ENCODE peak calls at places on chromosomes 5 and 9, in eight cellular contexts. I is sigmoid colon, N is GM10248, U is pancreas, K is omental fat pad, A is right atrium auricular region, R is mucosa of descending colon, C is esophagus squamous epithelium. W is an unnamed sample.

GRCh38 chr9:98787766-98788335 is 8.5 kb downstream of the ANKS6 start:
- DNase-seq in U (no peak), I (peak; percentile 57), C (no peak), A (peak; percentile 51), K (no peak), R (no peak), N (no peak), W (no peak)

GRCh38 chr9:136665111-136665703 is 2.5 kb downstream of the EGFL7 start:
- DNase-seq in I (no peak), C (no peak), K (no peak), R (no peak), N (no peak), U (no peak), A (no peak), W (no peak)

GRCh38 chr9:27664136-27664819 is 91.0 kb upstream of the C9orf72 start:
- DNase-seq in C (no peak), R (peak; percentile 62), K (no peak), I (no peak), A (no peak), N (no peak), U (no peak), W (no peak)

GRCh38 chr9:33151007-33151557 is 16.1 kb downstream of the B4GALT1 start:
- DNase-seq in A (peak; percentile 69), R (peak; percentile 58), K (no peak), N (no peak), C (no peak), I (peak; percentile 87), U (peak; percentile 64), W (no peak)

GRCh38 chr5:147669113-147669869 is 113.2 kb downstream of the JAKMIP2 start:
- DNase-seq in R (no peak), C (no peak), A (no peak), N (no peak), I (peak; percentile 75), K (no peak), U (no peak), W (no peak)

GRCh38 chr9:111482656-111483418 is 1.3 kb downstream of the ECPAS start:
- DNase-seq in K (peak; percentile 65), R (peak; percentile 85), A (peak; percentile 75), U (peak; percentile 74), C (peak; percentile 31), N (peak; percentile 85), I (peak; percentile 88), W (peak; percentile 74)

GRCh38 chr9:37179576-37179975 is 59.2 kb downstream of the ZCCHC7 start:
- DNase-seq in I (no peak), U (no peak), R (no peak), A (no peak), C (no peak), N (no peak), K (no peak), W (no peak)

GRCh38 chr9:99138424-99139284 is 33.7 kb downstream of the TGFBR1 start:
- DNase-seq in I (no peak), U (no peak), K (no peak), C (no peak), N (no peak), R (no peak), A (no peak), W (no peak)

GRCh38 chr5:1743061-1743768 is 56.4 kb downstream of the MRPL36 start:
- DNase-seq in U (no peak), N (no peak), K (no peak), R (no peak), C (no peak), I (peak; percentile 33), A (no peak), W (no peak)

DNA sequence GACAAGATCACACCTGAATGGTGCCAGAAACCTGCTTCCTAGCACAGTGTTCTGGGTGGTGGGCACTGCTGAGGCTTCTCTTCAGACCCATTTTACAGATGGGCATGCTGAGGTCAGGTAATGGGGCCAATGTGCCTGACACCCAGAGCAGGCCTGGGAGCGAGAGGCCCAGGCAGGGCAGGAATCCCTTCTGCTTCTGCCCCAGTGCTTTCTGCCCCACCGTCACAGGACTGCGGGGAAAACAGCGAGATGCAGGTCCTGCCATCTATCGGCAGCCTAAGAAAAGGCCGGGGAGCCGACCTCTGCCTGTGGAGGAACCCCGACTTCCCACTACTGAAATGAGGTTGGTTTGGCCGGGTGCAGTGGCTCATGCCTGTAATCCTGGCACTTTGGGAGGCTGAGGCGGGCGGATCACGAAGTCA is 22.8 kb upstream of the RNU6ATAC start:
- DNase-seq in U (no peak), N (no peak), C (no peak), R (no peak), A (no peak), I (peak; percentile 54), K (peak; percentile 16), W (no peak)
- TF ChIP-seq CTCF in U (no peak), N (no peak), C (no peak), R (no peak), A (no peak), I (no peak), K (no peak), W (no peak)

GRCh38 chr5:138338411-138339085 is 482 bp downstream of the FAM53C start:
- DNase-seq in U (no peak), I (no peak), A (no peak), C (no peak), K (no peak), N (no peak), R (peak; percentile 14), W (peak; percentile 19)

GRCh38 chr5:138339464-138339863 is 1.4 kb downstream of the FAM53C start:
- DNase-seq in A (no peak), U (no peak), K (no peak), R (no peak), I (no peak), C (no peak), N (no peak), W (no peak)

GRCh38 chr5:138336952-138337684 is 948 bp upstream of the FAM53C start:
- DNase-seq in A (peak; percentile 88), R (peak; percentile 81), K (peak; percentile 90), C (no peak), U (peak; percentile 78), N (no peak), I (peak; percentile 93), W (no peak)

GRCh38 chr5:138339086-138339456 is 1.0 kb downstream of the FAM53C start:
- DNase-seq in N (no peak), K (no peak), I (no peak), R (no peak), U (no peak), A (no peak), C (no peak), W (no peak)

DNA sequence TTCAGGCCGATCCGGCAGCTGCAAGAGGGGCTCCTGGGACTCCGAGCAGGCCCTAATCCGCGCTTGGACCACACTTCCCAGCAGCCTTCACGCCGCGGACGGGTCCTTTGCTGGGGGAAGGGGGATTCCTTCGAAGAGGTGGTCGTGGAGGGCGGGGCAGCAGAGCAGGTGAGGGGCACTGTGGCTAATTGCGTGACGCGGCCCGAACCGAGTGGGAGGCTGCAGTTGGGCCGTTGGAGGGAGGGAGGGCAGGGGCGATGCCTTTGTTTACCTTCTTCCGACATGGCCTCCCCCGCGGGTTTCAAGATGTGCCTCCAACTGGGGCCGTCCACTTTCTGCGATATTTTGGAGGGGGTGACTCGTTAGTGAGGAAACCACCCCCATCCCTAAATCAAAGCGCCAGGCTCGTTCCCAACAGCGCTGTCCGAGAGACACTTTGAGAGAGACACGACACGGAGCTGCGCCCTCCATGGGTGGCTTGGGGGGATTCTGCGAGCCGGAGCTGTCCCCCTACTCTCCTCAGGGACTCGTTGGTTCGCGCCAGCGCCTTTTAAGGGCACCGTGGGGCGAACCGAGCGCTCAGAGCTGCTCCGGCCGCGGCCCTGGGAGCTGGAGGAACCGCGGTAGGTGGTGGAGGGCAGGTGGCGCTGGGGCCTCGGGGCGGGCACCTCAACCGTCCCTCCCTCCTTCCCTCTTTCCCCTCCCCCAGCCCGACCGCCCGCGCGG is at the start of gene FAM53C:
- DNase-seq in I (peak; percentile 96), N (peak; percentile 91), C (peak; percentile 58), A (peak; percentile 88), K (peak; percentile 87), U (peak; percentile 96), R (peak; percentile 91), W (peak; percentile 97)
- TF ChIP-seq CTCF in I (no peak), N (peak; percentile 0), C (peak; percentile 21), A (no peak), K (no peak), U (no peak), R (no peak), W (no peak)

DNA sequence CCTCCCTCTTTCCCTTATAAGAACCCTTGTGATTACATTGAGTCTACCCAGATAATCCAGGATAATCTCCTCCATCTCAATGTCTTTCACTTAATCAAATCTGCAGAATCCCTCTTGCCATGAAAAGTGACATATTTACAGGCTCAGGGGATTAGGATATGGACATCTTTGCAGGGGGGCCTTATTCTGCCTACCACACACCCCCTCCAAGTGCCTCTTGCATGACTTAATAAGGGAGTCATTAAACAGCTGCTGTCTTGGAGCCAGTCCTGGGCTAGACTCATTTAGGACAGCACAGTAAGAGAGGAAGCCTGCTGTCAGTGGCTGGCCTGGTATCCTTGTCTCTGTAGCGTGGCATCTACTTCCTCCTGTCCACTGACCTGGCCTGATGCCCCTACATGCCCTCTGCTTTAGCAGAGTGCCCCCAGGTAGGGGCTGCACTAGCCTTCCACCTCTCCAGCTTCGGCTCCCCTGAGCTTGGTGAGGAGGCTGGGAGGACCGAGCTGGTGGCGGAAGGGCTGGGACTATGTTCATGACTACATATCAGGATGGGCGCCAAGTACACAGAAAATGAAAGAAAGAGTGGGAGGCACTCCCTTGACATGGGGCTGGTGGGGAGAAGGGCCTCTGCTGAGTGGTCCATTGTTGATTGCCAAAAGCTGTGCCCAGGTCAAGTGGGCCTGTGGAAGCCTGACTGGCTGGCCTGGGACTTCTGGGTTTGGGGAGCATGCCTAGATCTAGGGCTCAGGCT is 17.2 kb downstream of the ENHO start:
- DNase-seq in I (peak; percentile 32), N (no peak), U (no peak), R (no peak), C (no peak), K (no peak), A (no peak), W (no peak)
- TF ChIP-seq CTCF in I (no peak), N (no peak), U (no peak), R (no peak), C (no peak), K (no peak), A (no peak), W (no peak)

GRCh38 chr9:26656003-26656940 is 236.3 kb downstream of the CAAP1 start:
- DNase-seq in N (peak; percentile 17), I (no peak), A (no peak), K (no peak), R (peak; percentile 3), C (no peak), U (no peak), W (no peak)
- TF ChIP-seq CTCF in N (no peak), I (peak; percentile 6), A (no peak), K (no peak), R (no peak), C (no peak), U (no peak), W (no peak)

GRCh38 chr5:173637340-173637739 is 20.9 kb upstream of the BOD1 start:
- DNase-seq in U (no peak), C (no peak), R (no peak), A (no peak), K (no peak), I (no peak), N (no peak), W (no peak)
- TF ChIP-seq CTCF in U (no peak), C (no peak), R (no peak), A (no peak), K (no peak), I (no peak), N (no peak), W (no peak)

DNA sequence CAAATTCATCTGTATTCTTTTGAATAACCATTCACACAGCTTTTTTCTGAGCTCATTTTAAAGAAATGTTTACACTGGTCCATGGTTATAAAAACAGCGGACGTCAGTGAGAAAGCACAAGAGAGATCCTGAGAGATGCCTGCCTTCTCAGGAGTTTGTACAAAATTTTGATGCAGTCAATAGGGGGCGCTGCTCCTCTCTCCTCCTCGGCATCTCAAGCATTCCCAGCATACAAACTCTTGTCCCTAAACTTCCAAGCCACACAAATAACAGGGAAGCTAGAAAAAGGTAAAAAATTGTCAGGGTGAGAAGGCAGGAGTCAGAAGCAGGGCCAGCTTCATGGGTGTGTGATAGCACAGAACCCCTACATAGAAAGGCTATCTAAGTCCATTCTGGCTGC is 11.2 kb upstream of the CCDC152 start:
- DNase-seq in N (no peak), R (peak; percentile 36), K (no peak), I (no peak), A (no peak), C (no peak), U (no peak), W (no peak)
- TF ChIP-seq CTCF in N (no peak), R (no peak), K (no peak), I (no peak), A (peak; percentile 29), C (peak; percentile 12), U (no peak), W (no peak)